ENCODE peak calls at places on chromosomes 7 and 10, in five cellular contexts. One of them, this sample, is unnamed.

GRCh38 chr10:61994404-61995031 is 93.0 kb downstream of the ARID5B start:
- DNase-seq in HCT116: no peak
- DNase-seq in upper lobe of left lung: no peak
- DNase-seq in endothelial cell of umbilical vein: no peak
- DNase-seq in K562: no peak
- DNase-seq in this sample: no peak

GRCh38 chr7:13017325-13017853 is 330.0 kb downstream of the ARL4A start:
- DNase-seq in HCT116: peak; percentile 96
- DNase-seq in upper lobe of left lung: no peak
- DNase-seq in endothelial cell of umbilical vein: peak; percentile 56
- DNase-seq in K562: no peak
- DNase-seq in this sample: no peak

GRCh38 chr7:93973134-93973533 is 31.0 kb downstream of the BET1 start:
- DNase-seq in HCT116: no peak
- DNase-seq in upper lobe of left lung: no peak
- DNase-seq in endothelial cell of umbilical vein: no peak
- DNase-seq in K562: no peak
- DNase-seq in this sample: no peak

GRCh38 chr7:134946260-134946659 is 40.0 kb upstream of the AGBL3 start:
- DNase-seq in HCT116: no peak
- DNase-seq in upper lobe of left lung: no peak
- DNase-seq in endothelial cell of umbilical vein: no peak
- DNase-seq in K562: no peak
- DNase-seq in this sample: no peak

GRCh38 chr10:24751716-24752115 is 28.0 kb upstream of the ARHGAP21 start:
- DNase-seq in HCT116: no peak
- DNase-seq in upper lobe of left lung: no peak
- DNase-seq in endothelial cell of umbilical vein: no peak
- DNase-seq in K562: no peak
- DNase-seq in this sample: no peak

GRCh38 chr10:103676058-103676785 is 179.2 kb downstream of the SH3PXD2A start:
- DNase-seq in HCT116: no peak
- DNase-seq in upper lobe of left lung: no peak
- DNase-seq in endothelial cell of umbilical vein: no peak
- DNase-seq in K562: no peak
- DNase-seq in this sample: no peak

GRCh38 chr10:125034671-125035070 is 92.7 kb downstream of the ZRANB1 start:
- DNase-seq in HCT116: no peak
- DNase-seq in upper lobe of left lung: no peak
- DNase-seq in endothelial cell of umbilical vein: peak; percentile 15
- DNase-seq in K562: no peak
- DNase-seq in this sample: no peak

GRCh38 chr10:128993443-128993842 is 473.6 kb upstream of the MGMT start:
- DNase-seq in HCT116: no peak
- DNase-seq in upper lobe of left lung: no peak
- DNase-seq in endothelial cell of umbilical vein: no peak
- DNase-seq in K562: no peak
- DNase-seq in this sample: no peak

GRCh38 chr7:39356531-39356930 is 209.7 kb upstream of the YAE1 start:
- DNase-seq in HCT116: no peak
- DNase-seq in upper lobe of left lung: no peak
- DNase-seq in endothelial cell of umbilical vein: no peak
- DNase-seq in K562: no peak
- DNase-seq in this sample: no peak

GRCh38 chr10:6346621-6347020 is 143.9 kb downstream of the PFKFB3 start:
- DNase-seq in HCT116: no peak
- DNase-seq in upper lobe of left lung: no peak
- DNase-seq in endothelial cell of umbilical vein: no peak
- DNase-seq in K562: no peak
- DNase-seq in this sample: no peak

GRCh38 chr7:57867884-57868701 is 418.1 kb downstream of the ZNF716 start:
- DNase-seq in HCT116: no peak
- DNase-seq in upper lobe of left lung: no peak
- DNase-seq in endothelial cell of umbilical vein: peak; percentile 1
- DNase-seq in K562: no peak
- DNase-seq in this sample: peak; percentile 62

GRCh38 chr10:9285698-9286097 is 1231.2 kb downstream of the GATA3 start:
- DNase-seq in HCT116: no peak
- DNase-seq in upper lobe of left lung: no peak
- DNase-seq in endothelial cell of umbilical vein: no peak
- DNase-seq in K562: no peak
- DNase-seq in this sample: no peak

GRCh38 chr10:93106631-93107072 is 33.0 kb downstream of the CYP26A1 start:
- DNase-seq in HCT116: no peak
- DNase-seq in upper lobe of left lung: no peak
- DNase-seq in endothelial cell of umbilical vein: no peak
- DNase-seq in K562: no peak
- DNase-seq in this sample: no peak

GRCh38 chr10:1150638-1150955 is 94.4 kb downstream of the WDR37 start:
- DNase-seq in HCT116: no peak
- DNase-seq in upper lobe of left lung: no peak
- DNase-seq in endothelial cell of umbilical vein: no peak
- DNase-seq in K562: no peak
- DNase-seq in this sample: no peak

GRCh38 chr7:17299477-17299991 is 1.1 kb downstream of the AHR start:
- DNase-seq in HCT116: no peak
- DNase-seq in upper lobe of left lung: no peak
- DNase-seq in endothelial cell of umbilical vein: peak; percentile 72
- DNase-seq in K562: no peak
- DNase-seq in this sample: no peak

GRCh38 chr7:116153050-116153449 is 57.3 kb upstream of the TES start:
- DNase-seq in HCT116: no peak
- DNase-seq in upper lobe of left lung: no peak
- DNase-seq in endothelial cell of umbilical vein: no peak
- DNase-seq in K562: no peak
- DNase-seq in this sample: no peak

GRCh38 chr10:78960316-78960800 is 108.4 kb upstream of the ZMIZ1 start:
- DNase-seq in HCT116: no peak
- DNase-seq in upper lobe of left lung: peak; percentile 65
- DNase-seq in endothelial cell of umbilical vein: peak; percentile 73
- DNase-seq in K562: no peak
- DNase-seq in this sample: no peak

GRCh38 chr7:7181519-7182155 is 707 bp upstream of the C1GALT1 start:
- DNase-seq in HCT116: peak; percentile 32
- DNase-seq in upper lobe of left lung: peak; percentile 64
- DNase-seq in endothelial cell of umbilical vein: no peak
- DNase-seq in K562: peak; percentile 75
- DNase-seq in this sample: peak; percentile 81

GRCh38 chr7:3461923-3462322 is 160.9 kb downstream of the SDK1 start:
- DNase-seq in HCT116: no peak
- DNase-seq in upper lobe of left lung: no peak
- DNase-seq in endothelial cell of umbilical vein: no peak
- DNase-seq in K562: no peak
- DNase-seq in this sample: no peak

GRCh38 chr10:111360260-111360925 is 283.6 kb downstream of the ADRA2A start:
- DNase-seq in HCT116: peak; percentile 64
- DNase-seq in upper lobe of left lung: peak; percentile 52
- DNase-seq in endothelial cell of umbilical vein: no peak
- DNase-seq in K562: no peak
- DNase-seq in this sample: peak; percentile 70

GRCh38 chr10:72953687-72954086 is 919 bp downstream of the PLA2G12B start:
- DNase-seq in HCT116: no peak
- DNase-seq in upper lobe of left lung: peak; percentile 47
- DNase-seq in endothelial cell of umbilical vein: no peak
- DNase-seq in K562: no peak
- DNase-seq in this sample: no peak

GRCh38 chr10:72952901-72953223 is 1.7 kb downstream of the PLA2G12B start:
- DNase-seq in HCT116: no peak
- DNase-seq in upper lobe of left lung: no peak
- DNase-seq in endothelial cell of umbilical vein: no peak
- DNase-seq in K562: no peak
- DNase-seq in this sample: no peak

GRCh38 chr10:72954230-72954595 is 393 bp downstream of the PLA2G12B start:
- DNase-seq in HCT116: no peak
- DNase-seq in upper lobe of left lung: no peak
- DNase-seq in endothelial cell of umbilical vein: no peak
- DNase-seq in K562: no peak
- DNase-seq in this sample: no peak

GRCh38 chr10:72951760-72952159 is 2.8 kb downstream of the PLA2G12B start:
- DNase-seq in HCT116: no peak
- DNase-seq in upper lobe of left lung: no peak
- DNase-seq in endothelial cell of umbilical vein: no peak
- DNase-seq in K562: peak; percentile 1
- DNase-seq in this sample: no peak

GRCh38 chr10:72952189-72952900 is 2.3 kb downstream of the PLA2G12B start:
- DNase-seq in HCT116: no peak
- DNase-seq in upper lobe of left lung: no peak
- DNase-seq in endothelial cell of umbilical vein: no peak
- DNase-seq in K562: no peak
- DNase-seq in this sample: no peak
- H3K4me3 ChIP-seq in HCT116: no peak overlapping the region
- H3K4me3 ChIP-seq in upper lobe of left lung: no peak overlapping the region
- H3K4me3 ChIP-seq in endothelial cell of umbilical vein: no peak overlapping the region
- H3K4me3 ChIP-seq in K562: no peak overlapping the region
- H3K4me3 ChIP-seq in this sample: no peak overlapping the region

DNA sequence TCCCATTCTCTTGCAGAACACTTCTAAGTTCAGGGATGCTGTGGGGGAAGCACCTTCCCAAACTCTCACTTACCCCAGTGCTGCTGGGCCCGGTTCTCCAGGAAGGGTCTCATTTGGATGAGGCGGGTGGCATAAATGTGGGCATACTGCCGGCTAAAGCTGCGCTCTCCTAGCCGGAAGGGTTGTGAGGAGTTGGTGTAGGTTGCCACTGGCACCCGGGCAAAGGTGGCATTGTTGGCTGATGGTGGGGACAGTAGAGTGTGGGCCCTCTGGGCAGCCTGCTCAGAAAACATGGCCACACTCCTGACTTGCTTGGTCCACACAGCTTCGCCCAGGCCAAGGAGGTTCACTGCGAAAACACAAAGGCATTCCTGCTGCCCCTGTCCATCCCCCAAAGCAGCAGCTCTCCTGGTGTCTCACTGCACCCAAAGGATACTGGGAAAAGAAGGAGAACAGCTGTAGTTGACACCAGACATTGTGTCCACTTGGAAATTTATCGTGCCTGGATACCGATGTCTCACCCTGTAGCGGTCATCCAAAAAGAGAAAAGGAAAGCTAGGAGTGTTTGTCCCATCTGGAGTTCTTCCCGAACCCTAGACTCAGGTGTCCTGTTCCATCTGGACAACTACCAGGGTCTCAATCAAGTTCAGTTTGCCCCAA is 1.5 kb downstream of the POLD2 start:
- DNase-seq in HCT116: no peak
- DNase-seq in upper lobe of left lung: no peak
- DNase-seq in endothelial cell of umbilical vein: no peak
- DNase-seq in K562: no peak
- DNase-seq in this sample: peak; percentile 63
- H3K27ac ChIP-seq in HCT116: no peak overlapping the region
- H3K27ac ChIP-seq in upper lobe of left lung: no peak overlapping the region
- H3K27ac ChIP-seq in endothelial cell of umbilical vein: no peak overlapping the region
- H3K27ac ChIP-seq in K562: no peak overlapping the region
- H3K27ac ChIP-seq in this sample: no peak overlapping the region

GRCh38 chr7:44767134-44767911 is 18.7 kb downstream of the ZMIZ2 start:
- DNase-seq in HCT116: no peak
- DNase-seq in upper lobe of left lung: no peak
- DNase-seq in endothelial cell of umbilical vein: no peak
- DNase-seq in K562: no peak
- DNase-seq in this sample: peak; percentile 74
- TF ChIP-seq POLR2AphosphoS5 in HCT116: no peak
- TF ChIP-seq POLR2AphosphoS5 in upper lobe of left lung: no peak
- TF ChIP-seq POLR2AphosphoS5 in endothelial cell of umbilical vein: no peak
- TF ChIP-seq POLR2AphosphoS5 in K562: no peak
- TF ChIP-seq POLR2AphosphoS5 in this sample: no peak

GRCh38 chr7:140006600-140006999 is 56.2 kb downstream of the PARP12 start:
- DNase-seq in HCT116: no peak
- DNase-seq in upper lobe of left lung: no peak
- DNase-seq in endothelial cell of umbilical vein: no peak
- DNase-seq in K562: no peak
- DNase-seq in this sample: peak; percentile 23

GRCh38 chr7:140004672-140005071 is 58.1 kb downstream of the PARP12 start:
- DNase-seq in HCT116: no peak
- DNase-seq in upper lobe of left lung: no peak
- DNase-seq in endothelial cell of umbilical vein: no peak
- DNase-seq in K562: no peak
- DNase-seq in this sample: peak; percentile 62

GRCh38 chr7:140007051-140007690 is 55.6 kb downstream of the PARP12 start:
- DNase-seq in HCT116: no peak
- DNase-seq in upper lobe of left lung: no peak
- DNase-seq in endothelial cell of umbilical vein: no peak
- DNase-seq in K562: no peak
- DNase-seq in this sample: peak; percentile 44

GRCh38 chr7:140005341-140005740 is 57.4 kb downstream of the PARP12 start:
- DNase-seq in HCT116: no peak
- DNase-seq in upper lobe of left lung: no peak
- DNase-seq in endothelial cell of umbilical vein: no peak
- DNase-seq in K562: peak; percentile 73
- DNase-seq in this sample: peak; percentile 18

DNA sequence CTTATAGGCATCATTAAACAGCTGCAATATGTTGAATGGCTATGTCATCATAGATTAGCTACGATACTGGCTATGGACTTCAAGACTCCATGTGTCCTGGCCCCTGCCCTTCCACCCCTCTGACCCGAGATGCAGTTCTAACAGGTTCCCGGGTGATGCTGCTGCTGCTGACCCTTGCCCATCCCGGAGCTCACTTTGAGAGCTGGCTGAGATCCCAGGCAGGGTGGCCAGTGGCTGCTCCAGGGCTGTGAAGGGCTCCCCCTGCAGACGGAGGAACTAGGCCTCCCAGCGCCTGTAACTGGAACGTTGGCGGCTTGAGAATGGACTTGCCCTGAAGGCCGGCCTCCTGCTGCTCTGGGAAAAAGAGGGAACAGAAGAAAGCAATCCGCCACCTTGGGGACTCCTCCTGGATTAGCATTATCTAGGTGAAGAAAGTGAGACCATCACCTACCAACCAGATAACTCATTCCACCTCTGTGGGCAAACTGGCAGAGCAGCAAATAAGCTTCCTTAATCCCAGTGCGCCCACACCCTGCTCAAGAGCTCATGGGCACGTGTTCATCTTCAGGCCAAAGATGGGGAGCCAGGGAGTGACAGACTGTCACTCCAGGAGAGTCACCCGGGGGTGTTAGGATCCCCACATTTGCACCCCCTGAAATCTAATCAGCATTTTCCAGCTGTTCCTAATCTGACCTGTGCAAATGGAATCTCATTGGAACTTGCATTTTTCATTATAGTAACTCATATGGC is 56.8 kb downstream of the PARP12 start:
- DNase-seq in HCT116: peak; percentile 48
- DNase-seq in upper lobe of left lung: no peak
- DNase-seq in endothelial cell of umbilical vein: peak; percentile 25
- DNase-seq in K562: peak; percentile 90
- DNase-seq in this sample: peak; percentile 54
- H3K4me3 ChIP-seq in HCT116: no peak overlapping the region
- H3K4me3 ChIP-seq in upper lobe of left lung: no peak overlapping the region
- H3K4me3 ChIP-seq in endothelial cell of umbilical vein: no peak overlapping the region
- H3K4me3 ChIP-seq in K562: no peak overlapping the region
- H3K4me3 ChIP-seq in this sample: no peak overlapping the region

This sample was measured in spleen.